ENCODE peak calls at places on chromosome 6, in five cellular contexts. N, Y, S, A and U are unnamed samples. For H3K4me1, the result is how much of the 10 kb centered on the place peaks cover.

GRCh38 chr6:28941681-28942448 is 18.1 kb upstream of the TRIM27 start:
- DNase-seq in N (no peak), Y (no peak), S (peak), A (no peak), U (no peak)

GRCh38 chr6:118650500-118651281 is 700 bp downstream of the CEP85L start:
- DNase-seq in N (peak), Y (peak), S (peak), A (no peak), U (peak)

GRCh38 chr6:87066449-87067288 is 28.2 kb downstream of the CGA start:
- DNase-seq in N (peak), Y (no peak), S (peak), A (peak), U (peak)

GRCh38 chr6:123829302-123829953 is 25.8 kb downstream of the NKAIN2 start:
- DNase-seq in N (peak), Y (no peak), S (no peak), A (no peak), U (no peak)

GRCh38 chr6:163705923-163706322 is 291.4 kb downstream of the QKI start:
- DNase-seq in N (no peak), Y (no peak), S (no peak), A (no peak), U (no peak)

GRCh38 chr6:156963712-156964700 is 186.8 kb downstream of the ARID1B start:
- DNase-seq in N (peak), Y (peak), S (no peak), A (no peak), U (no peak)

GRCh38 chr6:106525111-106525884 is 104.0 kb downstream of the RTN4IP1 start:
- DNase-seq in N (no peak), Y (no peak), S (no peak), A (no peak), U (no peak)

GRCh38 chr6:151034825-151035781 is 169.6 kb downstream of the MTHFD1L start:
- DNase-seq in N (no peak), Y (no peak), S (no peak), A (no peak), U (no peak)

GRCh38 chr6:6596529-6596928 is 8.0 kb downstream of the LY86 start:
- DNase-seq in N (no peak), Y (no peak), S (no peak), A (no peak), U (no peak)

GRCh38 chr6:138275976-138276375 is 57.7 kb upstream of the PBOV1 start:
- DNase-seq in N (no peak), Y (no peak), S (no peak), A (no peak), U (no peak)
- H3K27ac ChIP-seq in N (no peak), Y (no peak), S (no peak), A (no peak), U (no peak)

DNA sequence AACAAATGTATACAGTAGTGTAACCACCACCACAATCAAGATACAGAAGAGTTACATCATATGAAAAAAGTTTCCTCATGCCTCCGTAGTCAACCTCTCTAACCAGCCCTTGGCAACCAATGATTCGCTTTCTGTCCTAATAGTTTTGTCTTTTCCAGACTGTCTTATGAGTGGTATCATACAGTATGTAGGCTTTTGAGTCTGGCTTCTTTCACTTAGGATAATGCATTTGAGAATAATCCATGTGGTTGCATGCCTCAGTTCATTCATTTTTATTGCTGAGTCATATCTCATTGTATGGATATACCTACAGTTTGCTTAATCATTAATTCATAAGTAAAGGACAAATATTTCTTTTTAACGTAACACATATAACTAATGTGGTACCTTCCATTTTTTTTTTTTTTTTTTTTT is 86.4 kb upstream of the RIPOR2 start:
- DNase-seq in N (peak), Y (no peak), S (no peak), A (no peak), U (no peak)
- H3K4me1 ChIP-seq in N (under half), Y (under half), S (under half), A (under half), U (under half)

GRCh38 chr6:166623318-166623717 is 3.7 kb downstream of the RPS6KA2 start:
- DNase-seq in N (no peak), Y (no peak), S (no peak), A (no peak), U (no peak)
- H3K27ac ChIP-seq in N (no peak), Y (peak), S (no peak), A (no peak), U (no peak)

GRCh38 chr6:168229368-168229752 is 90.2 kb downstream of the DACT2 start:
- DNase-seq in N (no peak), Y (no peak), S (no peak), A (no peak), U (peak)

GRCh38 chr6:168232046-168232445 is 87.5 kb downstream of the DACT2 start:
- DNase-seq in N (no peak), Y (no peak), S (peak), A (no peak), U (no peak)

GRCh38 chr6:168231393-168231957 is 88.1 kb downstream of the DACT2 start:
- DNase-seq in N (no peak), Y (no peak), S (no peak), A (no peak), U (no peak)

GRCh38 chr6:168232528-168232927 is 87.0 kb downstream of the DACT2 start:
- DNase-seq in N (no peak), Y (no peak), S (no peak), A (no peak), U (no peak)

GRCh38 chr6:168232989-168233874 is 86.3 kb downstream of the DACT2 start:
- DNase-seq in N (no peak), Y (no peak), S (no peak), A (no peak), U (no peak)
- H3K4me1 ChIP-seq in N (under half), Y (under half), S (under half), A (under half), U (under half)

GRCh38 chr6:18323935-18324707 is 59.8 kb upstream of the DEK start:
- DNase-seq in N (peak), Y (no peak), S (peak), A (peak), U (peak)
- H3K27ac ChIP-seq in N (no peak), Y (no peak), S (no peak), A (no peak), U (no peak)

GRCh38 chr6:154230390-154230789 is 126.2 kb downstream of the IPCEF1 start:
- DNase-seq in N (no peak), Y (no peak), S (no peak), A (no peak), U (no peak)

GRCh38 chr6:154229796-154230195 is 126.8 kb downstream of the IPCEF1 start:
- DNase-seq in N (no peak), Y (no peak), S (no peak), A (no peak), U (no peak)

GRCh38 chr6:154226461-154226860 is 130.1 kb downstream of the IPCEF1 start:
- DNase-seq in N (no peak), Y (no peak), S (no peak), A (no peak), U (no peak)

GRCh38 chr6:154227862-154228520 is 128.6 kb downstream of the IPCEF1 start:
- DNase-seq in N (no peak), Y (no peak), S (no peak), A (no peak), U (no peak)

GRCh38 chr6:154228521-154228905 is 128.1 kb downstream of the IPCEF1 start:
- DNase-seq in N (no peak), Y (no peak), S (no peak), A (no peak), U (no peak)
- H3K4me1 ChIP-seq in N (under half), Y (under half), S (under half), A (under half), U (under half)

GRCh38 chr6:110532401-110532800 is 56.0 kb upstream of the SLC22A16 start:
- DNase-seq in N (no peak), Y (no peak), S (no peak), A (no peak), U (no peak)

GRCh38 chr6:110530671-110531070 is 54.3 kb upstream of the SLC22A16 start:
- DNase-seq in N (peak), Y (no peak), S (no peak), A (no peak), U (no peak)

GRCh38 chr6:110537208-110538123 is 61.1 kb upstream of the SLC22A16 start:
- DNase-seq in N (peak), Y (no peak), S (no peak), A (peak), U (no peak)

GRCh38 chr6:110538416-110539060 is 62.1 kb upstream of the SLC22A16 start:
- DNase-seq in N (peak), Y (no peak), S (no peak), A (no peak), U (no peak)

DNA sequence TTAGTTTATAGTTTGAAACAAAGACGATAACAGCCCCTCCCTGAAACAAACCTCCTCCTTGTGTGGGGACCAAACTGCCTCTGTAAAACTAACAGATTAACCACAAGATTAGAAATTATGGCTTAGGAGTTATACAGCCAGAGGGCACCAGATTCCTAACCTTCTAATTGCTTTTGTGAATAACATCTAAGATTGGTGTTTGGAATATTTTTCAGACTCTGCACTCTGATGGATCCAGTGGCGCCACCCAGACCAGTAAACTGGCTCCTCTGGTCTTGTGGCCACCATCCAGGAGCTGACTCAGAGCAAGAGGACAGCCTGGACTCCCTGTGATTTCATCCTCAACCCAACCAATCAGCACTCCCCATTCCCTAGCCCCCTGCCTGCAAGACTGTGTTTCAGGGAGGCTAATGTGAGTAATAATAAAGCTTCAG is 58.3 kb upstream of the SLC22A16 start:
- DNase-seq in N (peak), Y (no peak), S (no peak), A (no peak), U (peak)
- H3K27ac ChIP-seq in N (no peak), Y (no peak), S (no peak), A (no peak), U (peak)

GRCh38 chr6:37756141-37756540 is 58.5 kb upstream of the MDGA1 start:
- DNase-seq in N (no peak), Y (no peak), S (no peak), A (no peak), U (no peak)

GRCh38 chr6:37759221-37760154 is 60.0 kb upstream of the ZFAND3 start:
- DNase-seq in N (no peak), Y (no peak), S (no peak), A (no peak), U (no peak)

GRCh38 chr6:37758234-37758633 is 60.6 kb upstream of the MDGA1 start:
- DNase-seq in N (no peak), Y (no peak), S (no peak), A (no peak), U (no peak)

GRCh38 chr6:37757381-37757780 is 59.7 kb upstream of the MDGA1 start:
- DNase-seq in N (no peak), Y (no peak), S (no peak), A (no peak), U (no peak)

DNA sequence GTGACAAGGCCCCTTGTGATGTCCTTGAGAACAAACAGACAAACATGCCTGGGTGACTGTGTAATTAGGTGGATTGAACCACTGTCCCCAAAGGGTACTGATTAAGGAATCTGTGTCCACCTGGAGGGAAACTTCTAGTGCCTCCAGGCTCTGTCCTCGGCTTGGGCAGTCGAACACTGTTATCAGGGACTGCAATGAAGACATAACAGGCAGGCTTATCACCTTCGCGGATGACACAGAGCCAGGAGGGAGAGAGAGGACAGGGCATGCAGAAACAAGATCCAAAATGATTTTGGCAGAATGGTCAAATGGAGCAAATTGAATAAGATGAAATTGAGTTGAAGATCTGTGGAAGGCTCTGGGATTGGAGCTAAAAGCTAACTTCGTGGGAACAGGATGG is 60.9 kb upstream of the ZFAND3 start:
- DNase-seq in N (no peak), Y (no peak), S (no peak), A (no peak), U (no peak)
- H3K4me1 ChIP-seq in N (under half), Y (under half), S (under half), A (under half), U (under half)